ENCODE peak calls at places on chromosomes 2 and 18, in four cellular contexts. One of them, this sample, is unnamed.
A peak's percentile ranks its signal among the peaks of the same experiment; 100 is the strongest.

GRCh38 chr18:3664563-3665178 is 214.7 kb downstream of the TGIF1 start:
- DNase-seq in GM12878: no peak
- DNase-seq in K562: peak; percentile 49
- DNase-seq in HepG2: peak; percentile 95
- DNase-seq in this sample: no peak

GRCh38 chr2:108403494-108403893 is 25.7 kb downstream of the SULT1C4 start:
- DNase-seq in GM12878: no peak
- DNase-seq in K562: no peak
- DNase-seq in HepG2: no peak
- DNase-seq in this sample: peak; percentile 65

GRCh38 chr18:79982736-79983135 is 5.6 kb downstream of the TXNL4A start:
- DNase-seq in GM12878: no peak
- DNase-seq in K562: no peak
- DNase-seq in HepG2: no peak
- DNase-seq in this sample: no peak

GRCh38 chr2:143950675-143951074 is 569.2 kb downstream of the ZEB2 start:
- DNase-seq in GM12878: no peak
- DNase-seq in K562: no peak
- DNase-seq in HepG2: no peak
- DNase-seq in this sample: no peak

GRCh38 chr2:216777637-216778273 is 82.1 kb downstream of the TNP1 start:
- DNase-seq in GM12878: peak; percentile 27
- DNase-seq in K562: peak; percentile 72
- DNase-seq in HepG2: peak; percentile 89
- DNase-seq in this sample: peak; percentile 66

GRCh38 chr2:6917761-6918421 is 679 bp downstream of the RNF144A start:
- DNase-seq in GM12878: no peak
- DNase-seq in K562: no peak
- DNase-seq in HepG2: no peak
- DNase-seq in this sample: no peak

GRCh38 chr2:211822686-211823335 is 715.8 kb downstream of the ERBB4 start:
- DNase-seq in GM12878: no peak
- DNase-seq in K562: no peak
- DNase-seq in HepG2: no peak
- DNase-seq in this sample: no peak

GRCh38 chr2:237230355-237230754 is 144.7 kb downstream of the COPS8 start:
- DNase-seq in GM12878: no peak
- DNase-seq in K562: no peak
- DNase-seq in HepG2: no peak
- DNase-seq in this sample: no peak

GRCh38 chr2:23436346-23437099 is 51.5 kb downstream of the KLHL29 start:
- DNase-seq in GM12878: no peak
- DNase-seq in K562: no peak
- DNase-seq in HepG2: no peak
- DNase-seq in this sample: peak; percentile 38

GRCh38 chr2:42086500-42086953 is 38.7 kb downstream of the PKDCC start:
- DNase-seq in GM12878: no peak
- DNase-seq in K562: peak; percentile 44
- DNase-seq in HepG2: peak; percentile 76
- DNase-seq in this sample: peak; percentile 60

DNA sequence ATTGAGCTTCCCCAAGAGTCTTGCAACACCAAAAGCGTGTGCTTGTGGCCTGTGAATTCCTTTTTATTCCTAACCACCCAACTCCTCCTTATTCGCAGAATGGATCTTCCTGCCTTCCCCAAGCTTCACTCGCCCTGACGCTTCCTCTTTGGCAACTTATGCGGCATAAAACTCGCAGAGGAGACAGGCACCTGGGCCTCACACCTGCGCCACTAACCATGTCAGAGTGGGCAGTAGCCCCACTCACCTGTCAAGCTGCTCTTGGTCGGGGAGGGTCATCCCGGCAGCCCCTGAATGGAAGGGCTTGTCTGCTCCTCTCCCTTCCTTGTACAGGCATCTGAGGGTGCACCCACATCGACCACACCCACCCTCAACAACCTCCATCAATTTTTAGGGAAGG is 106.9 kb upstream of the GPC1 start:
- DNase-seq in GM12878: no peak
- DNase-seq in K562: no peak
- DNase-seq in HepG2: no peak
- DNase-seq in this sample: no peak
- TF ChIP-seq MAX in GM12878: no peak
- TF ChIP-seq MAX in K562: no peak
- TF ChIP-seq MAX in HepG2: no peak
- TF ChIP-seq MAX in this sample: no peak

GRCh38 chr2:163644238-163644637 is 91.6 kb downstream of the FIGN start:
- DNase-seq in GM12878: no peak
- DNase-seq in K562: no peak
- DNase-seq in HepG2: no peak
- DNase-seq in this sample: no peak

GRCh38 chr2:163646659-163647058 is 89.1 kb downstream of the FIGN start:
- DNase-seq in GM12878: no peak
- DNase-seq in K562: no peak
- DNase-seq in HepG2: no peak
- DNase-seq in this sample: no peak

GRCh38 chr2:163641986-163642385 is 93.8 kb downstream of the FIGN start:
- DNase-seq in GM12878: no peak
- DNase-seq in K562: no peak
- DNase-seq in HepG2: no peak
- DNase-seq in this sample: no peak

GRCh38 chr2:163637876-163638275 is 97.9 kb downstream of the FIGN start:
- DNase-seq in GM12878: no peak
- DNase-seq in K562: no peak
- DNase-seq in HepG2: no peak
- DNase-seq in this sample: no peak

GRCh38 chr2:163640542-163641195 is 95.1 kb downstream of the FIGN start:
- DNase-seq in GM12878: no peak
- DNase-seq in K562: no peak
- DNase-seq in HepG2: no peak
- DNase-seq in this sample: no peak
- TF ChIP-seq CREM in GM12878: no peak
- TF ChIP-seq CREM in K562: no peak
- TF ChIP-seq CREM in HepG2: no peak
- TF ChIP-seq CREM in this sample: no peak

DNA sequence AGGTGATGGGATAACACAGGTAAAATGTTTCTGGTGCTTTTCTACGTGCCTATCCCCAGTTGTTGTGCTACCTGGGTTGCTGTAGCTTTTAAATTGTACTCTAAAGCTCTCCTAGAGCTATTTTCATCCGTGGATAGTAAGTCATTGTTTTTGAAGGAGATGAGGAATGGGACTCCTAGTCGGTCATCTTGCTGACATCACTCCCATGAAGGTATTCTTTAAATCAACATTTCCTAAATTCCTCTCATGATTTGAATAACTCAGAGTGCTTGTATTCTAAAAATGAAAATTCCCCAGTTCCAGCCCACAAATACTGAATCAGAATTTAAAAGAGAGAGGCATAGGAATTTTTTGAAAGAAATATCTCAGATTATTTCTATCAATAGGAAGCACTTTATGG is 44.3 kb downstream of the CCDC148 start:
- DNase-seq in GM12878: no peak
- DNase-seq in K562: no peak
- DNase-seq in HepG2: peak; percentile 50
- DNase-seq in this sample: no peak
- TF ChIP-seq MAX in GM12878: no peak
- TF ChIP-seq MAX in K562: no peak
- TF ChIP-seq MAX in HepG2: no peak
- TF ChIP-seq MAX in this sample: no peak

GRCh38 chr18:58026395-58026794 is 17.6 kb upstream of the NEDD4L start:
- DNase-seq in GM12878: no peak
- DNase-seq in K562: no peak
- DNase-seq in HepG2: no peak
- DNase-seq in this sample: no peak

GRCh38 chr18:58024139-58024538 is 19.9 kb upstream of the NEDD4L start:
- DNase-seq in GM12878: no peak
- DNase-seq in K562: no peak
- DNase-seq in HepG2: peak; percentile 94
- DNase-seq in this sample: no peak

GRCh38 chr18:58025205-58025604 is 18.8 kb upstream of the NEDD4L start:
- DNase-seq in GM12878: no peak
- DNase-seq in K562: no peak
- DNase-seq in HepG2: no peak
- DNase-seq in this sample: no peak

GRCh38 chr18:58026857-58027256 is 17.2 kb upstream of the NEDD4L start:
- DNase-seq in GM12878: no peak
- DNase-seq in K562: no peak
- DNase-seq in HepG2: no peak
- DNase-seq in this sample: no peak

GRCh38 chr18:58025733-58026132 is 18.3 kb upstream of the NEDD4L start:
- DNase-seq in GM12878: no peak
- DNase-seq in K562: no peak
- DNase-seq in HepG2: no peak
- DNase-seq in this sample: no peak
- TF ChIP-seq CREM in GM12878: no peak
- TF ChIP-seq CREM in K562: no peak
- TF ChIP-seq CREM in HepG2: no peak
- TF ChIP-seq CREM in this sample: no peak

GRCh38 chr2:181124499-181124898 is 144.1 kb downstream of the UBE2E3 start:
- DNase-seq in GM12878: no peak
- DNase-seq in K562: no peak
- DNase-seq in HepG2: no peak
- DNase-seq in this sample: no peak
- TF ChIP-seq MAX in GM12878: no peak
- TF ChIP-seq MAX in K562: no peak
- TF ChIP-seq MAX in HepG2: no peak
- TF ChIP-seq MAX in this sample: no peak

DNA sequence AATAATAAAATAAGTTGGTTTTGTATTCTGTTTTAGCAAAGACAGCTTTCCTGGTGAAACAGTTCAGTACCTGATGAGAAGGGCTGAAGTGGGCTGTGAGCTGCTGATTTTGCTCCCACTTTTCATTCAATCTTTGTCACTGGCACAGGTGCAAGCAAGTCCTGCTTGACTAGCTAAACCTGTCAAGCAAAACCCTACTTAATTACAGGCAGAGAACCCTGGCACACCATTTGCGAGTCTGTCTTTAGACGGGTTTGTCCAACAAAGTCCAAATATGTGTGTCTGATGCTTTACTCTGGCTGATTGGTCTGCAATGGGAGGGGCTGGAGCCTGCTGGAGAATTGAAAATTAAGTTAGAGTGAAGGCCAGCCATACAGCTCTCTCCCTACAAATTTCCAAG is 267.2 kb downstream of the EPHA4 start:
- DNase-seq in GM12878: no peak
- DNase-seq in K562: no peak
- DNase-seq in HepG2: no peak
- DNase-seq in this sample: no peak
- TF ChIP-seq CREM in GM12878: no peak
- TF ChIP-seq CREM in K562: no peak
- TF ChIP-seq CREM in HepG2: no peak
- TF ChIP-seq CREM in this sample: no peak

GRCh38 chr18:22336406-22336805 is 81.3 kb downstream of the CTAGE1 start:
- DNase-seq in GM12878: no peak
- DNase-seq in K562: no peak
- DNase-seq in HepG2: no peak
- DNase-seq in this sample: no peak
- TF ChIP-seq MAX in GM12878: no peak
- TF ChIP-seq MAX in K562: no peak
- TF ChIP-seq MAX in HepG2: no peak
- TF ChIP-seq MAX in this sample: no peak

GRCh38 chr2:55718165-55719008 is 24.7 kb upstream of the PNPT1 start:
- DNase-seq in GM12878: peak; percentile 7
- DNase-seq in K562: peak; percentile 45
- DNase-seq in HepG2: peak; percentile 66
- DNase-seq in this sample: peak; percentile 54
- TF ChIP-seq CREM in GM12878: no peak
- TF ChIP-seq CREM in K562: no peak
- TF ChIP-seq CREM in HepG2: no peak
- TF ChIP-seq CREM in this sample: no peak

GRCh38 chr2:46239175-46239846 is 57.9 kb upstream of the EPAS1 start:
- DNase-seq in GM12878: no peak
- DNase-seq in K562: no peak
- DNase-seq in HepG2: no peak
- DNase-seq in this sample: no peak

GRCh38 chr2:46236876-46237859 is 60.0 kb upstream of the EPAS1 start:
- DNase-seq in GM12878: no peak
- DNase-seq in K562: no peak
- DNase-seq in HepG2: peak; percentile 24
- DNase-seq in this sample: no peak

GRCh38 chr2:46236006-46236875 is 61.0 kb upstream of the EPAS1 start:
- DNase-seq in GM12878: no peak
- DNase-seq in K562: no peak
- DNase-seq in HepG2: no peak
- DNase-seq in this sample: no peak

GRCh38 chr2:46241344-46241743 is 55.9 kb upstream of the EPAS1 start:
- DNase-seq in GM12878: no peak
- DNase-seq in K562: no peak
- DNase-seq in HepG2: no peak
- DNase-seq in this sample: no peak

DNA sequence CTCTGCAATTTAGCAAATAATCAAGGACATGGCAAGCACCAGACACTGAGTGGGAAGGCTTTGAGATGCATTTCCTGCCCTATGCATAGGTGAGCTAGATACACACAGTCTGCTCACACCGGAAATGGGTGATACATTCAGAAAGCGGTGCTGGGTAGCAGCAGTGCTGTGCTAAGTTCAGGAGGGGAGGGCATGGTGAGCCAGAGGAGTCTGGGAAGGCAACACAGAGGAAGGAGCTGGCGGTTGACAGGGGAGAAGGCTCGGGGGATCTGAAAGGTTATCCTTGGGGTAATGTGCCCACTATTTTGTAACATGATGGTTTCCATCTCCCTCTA is 57.4 kb upstream of the EPAS1 start:
- DNase-seq in GM12878: peak; percentile 47
- DNase-seq in K562: no peak
- DNase-seq in HepG2: no peak
- DNase-seq in this sample: no peak
- TF ChIP-seq MAX in GM12878: no peak
- TF ChIP-seq MAX in K562: no peak
- TF ChIP-seq MAX in HepG2: no peak
- TF ChIP-seq MAX in this sample: no peak

GRCh38 chr2:25215948-25216679 is 47.7 kb upstream of the POMC start:
- DNase-seq in GM12878: no peak
- DNase-seq in K562: no peak
- DNase-seq in HepG2: no peak
- DNase-seq in this sample: peak; percentile 90
- TF ChIP-seq CREM in GM12878: no peak
- TF ChIP-seq CREM in K562: no peak
- TF ChIP-seq CREM in HepG2: no peak
- TF ChIP-seq CREM in this sample: no peak